ENCODE peak calls at places on chromosomes 3 and 15, in five cellular contexts. R, D, T, G and B are unnamed samples.

GRCh38 chr3:55402886-55403605 is 84.1 kb downstream of the WNT5A start:
- DNase-seq in R (no peak), D (no peak), T (no peak), G (no peak), B (no peak)

GRCh38 chr3:146883292-146883691 is 278.1 kb upstream of the PLSCR5 start:
- DNase-seq in R (no peak), D (no peak), T (no peak), G (no peak), B (no peak)

GRCh38 chr15:70845616-70846360 is 8.2 kb downstream of the LARP6 start:
- DNase-seq in R (no peak), D (no peak), T (no peak), G (no peak), B (no peak)

GRCh38 chr15:79315623-79316328 is 4.9 kb downstream of the TMED3 start:
- DNase-seq in R (no peak), D (no peak), T (no peak), G (no peak), B (no peak)

GRCh38 chr3:67614195-67614594 is 40.2 kb downstream of the SUCLG2 start:
- DNase-seq in R (no peak), D (no peak), T (peak), G (no peak), B (no peak)

GRCh38 chr15:89912145-89912673 is 543 bp downstream of the ARPIN start:
- DNase-seq in R (peak), D (no peak), T (no peak), G (peak), B (no peak)

GRCh38 chr15:72197460-72198409 is at the start of gene GRAMD2A:
- DNase-seq in R (peak), D (peak), T (no peak), G (no peak), B (no peak)

GRCh38 chr3:155639462-155640055 is 105.3 kb downstream of the PLCH1 start:
- DNase-seq in R (no peak), D (no peak), T (no peak), G (no peak), B (no peak)

GRCh38 chr3:108250626-108251025 is 28.4 kb upstream of the IFT57 start:
- DNase-seq in R (no peak), D (no peak), T (no peak), G (peak), B (no peak)

GRCh38 chr15:64247906-64248541 is 85.2 kb upstream of the PPIB start:
- DNase-seq in R (no peak), D (peak), T (peak), G (peak), B (peak)

GRCh38 chr15:23420806-23421575 is 26.1 kb downstream of the GOLGA6L2 start:
- DNase-seq in R (no peak), D (no peak), T (peak), G (peak), B (no peak)

GRCh38 chr3:73665317-73665716 is 40.6 kb upstream of the PDZRN3 start:
- DNase-seq in R (no peak), D (no peak), T (no peak), G (no peak), B (no peak)

GRCh38 chr3:59081071-59081470 is 31.2 kb upstream of the CFAP20DC start:
- DNase-seq in R (no peak), D (no peak), T (no peak), G (no peak), B (no peak)

GRCh38 chr15:29098652-29099051 is 171.0 kb downstream of the NSMCE3 start:
- DNase-seq in R (no peak), D (no peak), T (no peak), G (no peak), B (no peak)

GRCh38 chr15:67472957-67473356 is 48.0 kb upstream of the C15orf61 start:
- DNase-seq in R (no peak), D (no peak), T (peak), G (peak), B (no peak)

GRCh38 chr3:161273589-161274218 is 52.6 kb downstream of the NMD3 start:
- DNase-seq in R (peak), D (peak), T (peak), G (peak), B (peak)

GRCh38 chr3:81936817-81937216 is 175.4 kb upstream of the GBE1 start:
- DNase-seq in R (no peak), D (no peak), T (no peak), G (no peak), B (no peak)

GRCh38 chr15:85769182-85769900 is 25.4 kb downstream of the KLHL25 start:
- DNase-seq in R (no peak), D (no peak), T (no peak), G (no peak), B (no peak)

GRCh38 chr3:10284496-10284895 is 8.3 kb downstream of the GHRL start:
- DNase-seq in R (no peak), D (no peak), T (no peak), G (no peak), B (no peak)

GRCh38 chr15:56736308-56736707 is 3.0 kb upstream of the ZNF280D start:
- DNase-seq in R (no peak), D (no peak), T (peak), G (peak), B (no peak)

GRCh38 chr3:84136425-84136824 is 822.4 kb upstream of the CADM2 start:
- DNase-seq in R (no peak), D (no peak), T (no peak), G (no peak), B (no peak)

GRCh38 chr3:8665407-8665896 is 20.9 kb upstream of the SSUH2 start:
- DNase-seq in R (no peak), D (no peak), T (no peak), G (no peak), B (no peak)

GRCh38 chr15:66946578-66947164 is 118.7 kb upstream of the SMAD3 start:
- DNase-seq in R (peak), D (peak), T (peak), G (peak), B (peak)

GRCh38 chr15:78807359-78807758 is 3.9 kb downstream of the ADAMTS7 start:
- DNase-seq in R (no peak), D (no peak), T (no peak), G (no peak), B (no peak)

GRCh38 chr3:171982829-171983228 is 56.5 kb upstream of the FNDC3B start:
- DNase-seq in R (no peak), D (no peak), T (peak), G (peak), B (no peak)

GRCh38 chr15:79640206-79640605 is 208.1 kb downstream of the MINAR1 start:
- DNase-seq in R (no peak), D (no peak), T (peak), G (peak), B (no peak)

GRCh38 chr3:184005981-184006507 is 11.6 kb downstream of the ABCC5 start:
- DNase-seq in R (peak), D (peak), T (no peak), G (peak), B (peak)